ENCODE peak calls at places on chromosomes 2 and 18, in six cellular contexts. One of them, this sample, is unnamed.

GRCh38 chr2:118580651-118581050 is 266.8 kb downstream of the EN1 start:
- ATAC-seq in upper lobe of left lung: no peak
- ATAC-seq in HepG2: no peak
- ATAC-seq in K562: no peak
- ATAC-seq in HCT116: no peak
- ATAC-seq in GM12878: no peak
- ATAC-seq in this sample: no peak

GRCh38 chr2:54589340-54590215 is 133.5 kb downstream of the SPTBN1 start:
- ATAC-seq in upper lobe of left lung: peak
- ATAC-seq in HepG2: peak
- ATAC-seq in K562: peak
- ATAC-seq in HCT116: no peak
- ATAC-seq in GM12878: peak
- ATAC-seq in this sample: peak

GRCh38 chr18:23357992-23358594 is 95.0 kb upstream of the RIOK3 start:
- ATAC-seq in upper lobe of left lung: peak
- ATAC-seq in HepG2: no peak
- ATAC-seq in K562: no peak
- ATAC-seq in HCT116: no peak
- ATAC-seq in GM12878: no peak
- ATAC-seq in this sample: peak

GRCh38 chr18:14097761-14098160 is 34.5 kb downstream of the ZNF519 start:
- ATAC-seq in upper lobe of left lung: no peak
- ATAC-seq in HepG2: no peak
- ATAC-seq in K562: no peak
- ATAC-seq in HCT116: no peak
- ATAC-seq in GM12878: no peak
- ATAC-seq in this sample: no peak

GRCh38 chr2:237253046-237253723 is 160.8 kb downstream of the COL6A3 start:
- ATAC-seq in upper lobe of left lung: no peak
- ATAC-seq in HepG2: no peak
- ATAC-seq in K562: no peak
- ATAC-seq in HCT116: no peak
- ATAC-seq in GM12878: no peak
- ATAC-seq in this sample: no peak

GRCh38 chr2:191854385-191855372 is 7.8 kb upstream of the CAVIN2 start:
- ATAC-seq in upper lobe of left lung: no peak
- ATAC-seq in HepG2: peak
- ATAC-seq in K562: peak
- ATAC-seq in HCT116: no peak
- ATAC-seq in GM12878: no peak
- ATAC-seq in this sample: no peak

GRCh38 chr2:181431674-181432073 is 25.5 kb upstream of the ITGA4 start:
- ATAC-seq in upper lobe of left lung: no peak
- ATAC-seq in HepG2: no peak
- ATAC-seq in K562: no peak
- ATAC-seq in HCT116: no peak
- ATAC-seq in GM12878: no peak
- ATAC-seq in this sample: no peak

GRCh38 chr2:29443627-29444026 is 328.4 kb downstream of the CLIP4 start:
- ATAC-seq in upper lobe of left lung: no peak
- ATAC-seq in HepG2: no peak
- ATAC-seq in K562: no peak
- ATAC-seq in HCT116: no peak
- ATAC-seq in GM12878: no peak
- ATAC-seq in this sample: no peak

GRCh38 chr18:63320690-63321265 is 1.2 kb upstream of the BCL2 start:
- ATAC-seq in upper lobe of left lung: peak
- ATAC-seq in HepG2: peak
- ATAC-seq in K562: peak
- ATAC-seq in HCT116: peak
- ATAC-seq in GM12878: peak
- ATAC-seq in this sample: peak

DNA sequence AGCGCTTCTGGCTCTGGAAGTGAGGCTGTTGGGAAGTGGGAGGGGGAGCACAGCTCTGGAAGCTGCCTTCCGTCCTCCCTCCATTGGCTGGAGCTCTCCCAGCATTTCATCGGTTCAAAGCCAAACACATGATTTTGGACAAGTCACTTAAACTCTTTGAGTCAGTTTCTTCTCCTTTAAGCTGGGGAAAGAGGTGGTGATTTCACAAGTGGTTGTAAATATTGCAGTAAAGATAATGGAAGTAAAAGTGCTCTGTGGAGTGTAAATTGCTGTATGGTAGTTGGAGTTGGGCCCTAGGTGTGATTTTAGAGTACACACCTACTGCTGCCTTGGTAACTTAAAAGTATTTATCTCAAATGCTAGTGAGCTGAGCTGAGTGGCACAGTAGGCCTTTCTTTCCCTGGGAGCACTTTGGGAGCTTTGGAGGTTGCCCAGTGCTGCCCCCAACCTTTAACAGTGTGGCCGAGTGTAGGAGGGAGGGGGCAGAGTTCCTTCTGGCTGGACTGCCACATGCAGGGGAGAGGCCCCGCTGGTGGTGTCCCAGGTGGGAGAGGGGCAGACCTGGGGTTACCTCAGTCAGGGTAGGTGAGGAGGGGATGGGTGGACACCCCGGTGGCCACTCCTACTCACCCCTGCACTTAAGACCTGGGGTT is 54.7 kb downstream of the ASAP2 start:
- ATAC-seq in upper lobe of left lung: peak
- ATAC-seq in HepG2: peak
- ATAC-seq in K562: no peak
- ATAC-seq in HCT116: peak
- ATAC-seq in GM12878: no peak
- ATAC-seq in this sample: peak
- H3K4me3 ChIP-seq in upper lobe of left lung: no peak
- H3K4me3 ChIP-seq in HepG2: no peak
- H3K4me3 ChIP-seq in K562: no peak
- H3K4me3 ChIP-seq in HCT116: no peak
- H3K4me3 ChIP-seq in GM12878: no peak
- H3K4me3 ChIP-seq in this sample: no peak

DNA sequence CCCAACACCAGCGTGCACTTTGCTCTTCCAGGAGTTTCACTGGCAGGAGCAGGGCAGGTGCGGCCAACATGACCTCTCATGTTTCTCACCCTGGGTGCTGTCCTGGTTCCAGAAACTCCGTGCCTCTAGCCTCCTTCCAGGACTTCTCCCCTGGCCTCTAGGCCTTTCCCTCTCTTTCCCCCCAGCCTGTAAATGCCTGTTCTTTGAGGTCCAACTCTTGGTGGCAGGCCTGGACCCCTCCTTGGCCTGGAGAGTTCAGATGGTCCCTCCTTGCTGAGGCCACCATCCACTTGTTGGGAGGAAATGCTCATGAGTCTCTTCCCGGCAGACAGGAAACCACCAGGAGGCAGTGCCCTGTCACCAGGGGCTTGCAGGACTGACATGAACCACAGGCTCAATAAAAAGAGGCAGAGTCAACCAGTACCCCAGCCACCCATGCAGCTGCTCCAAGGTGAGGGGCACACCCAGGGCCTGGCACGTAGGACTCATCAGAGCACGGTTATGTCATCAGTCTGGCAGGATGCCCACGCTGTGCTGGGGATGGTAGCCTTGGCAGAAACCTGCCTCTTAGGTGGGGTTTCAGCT is 1.5 kb downstream of the MALL start:
- ATAC-seq in upper lobe of left lung: peak
- ATAC-seq in HepG2: peak
- ATAC-seq in K562: no peak
- ATAC-seq in HCT116: peak
- ATAC-seq in GM12878: no peak
- ATAC-seq in this sample: no peak
- TF ChIP-seq POLR2AphosphoS5 in upper lobe of left lung: peak
- TF ChIP-seq POLR2AphosphoS5 in HepG2: no peak
- TF ChIP-seq POLR2AphosphoS5 in K562: no peak
- TF ChIP-seq POLR2AphosphoS5 in HCT116: peak
- TF ChIP-seq POLR2AphosphoS5 in GM12878: no peak
- TF ChIP-seq POLR2AphosphoS5 in this sample: no peak

GRCh38 chr2:127220102-127220806 is at the start of gene CYP27C1:
- ATAC-seq in upper lobe of left lung: peak
- ATAC-seq in HepG2: peak
- ATAC-seq in K562: no peak
- ATAC-seq in HCT116: no peak
- ATAC-seq in GM12878: peak
- ATAC-seq in this sample: peak

GRCh38 chr2:127218843-127219715 is 1.0 kb downstream of the CYP27C1 start:
- ATAC-seq in upper lobe of left lung: peak
- ATAC-seq in HepG2: peak
- ATAC-seq in K562: peak
- ATAC-seq in HCT116: no peak
- ATAC-seq in GM12878: no peak
- ATAC-seq in this sample: peak

GRCh38 chr2:127219716-127220090 is 396 bp downstream of the CYP27C1 start:
- ATAC-seq in upper lobe of left lung: peak
- ATAC-seq in HepG2: peak
- ATAC-seq in K562: no peak
- ATAC-seq in HCT116: no peak
- ATAC-seq in GM12878: no peak
- ATAC-seq in this sample: peak

GRCh38 chr2:127217470-127218325 is 2.4 kb downstream of the CYP27C1 start:
- ATAC-seq in upper lobe of left lung: no peak
- ATAC-seq in HepG2: peak
- ATAC-seq in K562: no peak
- ATAC-seq in HCT116: peak
- ATAC-seq in GM12878: no peak
- ATAC-seq in this sample: no peak

GRCh38 chr2:127220807-127221527 is 868 bp upstream of the CYP27C1 start:
- ATAC-seq in upper lobe of left lung: peak
- ATAC-seq in HepG2: peak
- ATAC-seq in K562: peak
- ATAC-seq in HCT116: no peak
- ATAC-seq in GM12878: peak
- ATAC-seq in this sample: no peak
- TF ChIP-seq POLR2A in upper lobe of left lung: no peak
- TF ChIP-seq POLR2A in HepG2: no peak
- TF ChIP-seq POLR2A in K562: no peak
- TF ChIP-seq POLR2A in HCT116: no peak
- TF ChIP-seq POLR2A in GM12878: no peak
- TF ChIP-seq POLR2A in this sample: no peak

DNA sequence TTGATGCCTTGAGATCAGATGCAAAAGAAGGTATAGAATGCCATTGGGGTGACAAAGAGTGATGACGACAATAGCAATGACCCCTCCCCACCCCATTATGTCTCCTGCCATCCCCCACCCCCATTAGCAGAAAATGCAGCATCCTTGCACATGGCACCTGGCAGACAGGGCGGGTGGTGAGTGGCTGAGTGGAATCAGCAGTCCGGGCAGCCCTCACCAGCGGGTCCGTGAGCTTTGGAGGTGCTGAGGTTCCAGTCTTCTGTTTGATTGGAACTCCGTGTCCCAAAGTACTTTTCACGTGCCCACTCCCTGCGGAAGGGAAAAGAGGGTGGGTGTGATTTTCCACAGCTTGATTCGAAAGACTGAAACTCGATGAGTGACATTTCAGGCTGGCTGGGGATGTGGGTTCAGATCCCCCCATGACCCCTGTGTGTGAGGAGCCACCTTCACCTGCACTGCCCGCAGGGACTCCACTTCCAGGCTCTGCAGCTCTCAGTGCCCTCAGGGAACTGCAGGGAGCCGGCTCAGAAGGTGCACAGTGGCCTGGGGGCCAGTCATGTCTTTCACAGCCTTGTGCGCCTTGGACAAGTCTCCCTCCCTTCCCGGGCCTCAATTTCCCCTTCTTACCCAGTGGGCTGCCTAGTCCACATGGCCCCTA is 130.9 kb downstream of the GLI2 start:
- ATAC-seq in upper lobe of left lung: no peak
- ATAC-seq in HepG2: no peak
- ATAC-seq in K562: no peak
- ATAC-seq in HCT116: no peak
- ATAC-seq in GM12878: no peak
- ATAC-seq in this sample: no peak
- H3K4me3 ChIP-seq in upper lobe of left lung: peak
- H3K4me3 ChIP-seq in HepG2: no peak
- H3K4me3 ChIP-seq in K562: no peak
- H3K4me3 ChIP-seq in HCT116: no peak
- H3K4me3 ChIP-seq in GM12878: no peak
- H3K4me3 ChIP-seq in this sample: peak

GRCh38 chr2:27306136-27306535 is 2.1 kb downstream of the UCN start:
- ATAC-seq in upper lobe of left lung: no peak
- ATAC-seq in HepG2: peak
- ATAC-seq in K562: no peak
- ATAC-seq in HCT116: no peak
- ATAC-seq in GM12878: no peak
- ATAC-seq in this sample: no peak

GRCh38 chr2:27308359-27308875 is at the start of gene UCN:
- ATAC-seq in upper lobe of left lung: no peak
- ATAC-seq in HepG2: no peak
- ATAC-seq in K562: no peak
- ATAC-seq in HCT116: no peak
- ATAC-seq in GM12878: no peak
- ATAC-seq in this sample: peak

GRCh38 chr2:27309651-27310050 is 1.4 kb upstream of the UCN start:
- ATAC-seq in upper lobe of left lung: no peak
- ATAC-seq in HepG2: no peak
- ATAC-seq in K562: no peak
- ATAC-seq in HCT116: no peak
- ATAC-seq in GM12878: no peak
- ATAC-seq in this sample: no peak

GRCh38 chr2:27306657-27307544 is 1.3 kb downstream of the UCN start:
- ATAC-seq in upper lobe of left lung: peak
- ATAC-seq in HepG2: no peak
- ATAC-seq in K562: no peak
- ATAC-seq in HCT116: no peak
- ATAC-seq in GM12878: peak
- ATAC-seq in this sample: no peak

GRCh38 chr2:27307545-27308358 is 493 bp downstream of the UCN start:
- ATAC-seq in upper lobe of left lung: no peak
- ATAC-seq in HepG2: no peak
- ATAC-seq in K562: no peak
- ATAC-seq in HCT116: no peak
- ATAC-seq in GM12878: no peak
- ATAC-seq in this sample: peak
- TF ChIP-seq POLR2AphosphoS5 in upper lobe of left lung: no peak
- TF ChIP-seq POLR2AphosphoS5 in HepG2: no peak
- TF ChIP-seq POLR2AphosphoS5 in K562: no peak
- TF ChIP-seq POLR2AphosphoS5 in HCT116: no peak
- TF ChIP-seq POLR2AphosphoS5 in GM12878: no peak
- TF ChIP-seq POLR2AphosphoS5 in this sample: no peak

DNA sequence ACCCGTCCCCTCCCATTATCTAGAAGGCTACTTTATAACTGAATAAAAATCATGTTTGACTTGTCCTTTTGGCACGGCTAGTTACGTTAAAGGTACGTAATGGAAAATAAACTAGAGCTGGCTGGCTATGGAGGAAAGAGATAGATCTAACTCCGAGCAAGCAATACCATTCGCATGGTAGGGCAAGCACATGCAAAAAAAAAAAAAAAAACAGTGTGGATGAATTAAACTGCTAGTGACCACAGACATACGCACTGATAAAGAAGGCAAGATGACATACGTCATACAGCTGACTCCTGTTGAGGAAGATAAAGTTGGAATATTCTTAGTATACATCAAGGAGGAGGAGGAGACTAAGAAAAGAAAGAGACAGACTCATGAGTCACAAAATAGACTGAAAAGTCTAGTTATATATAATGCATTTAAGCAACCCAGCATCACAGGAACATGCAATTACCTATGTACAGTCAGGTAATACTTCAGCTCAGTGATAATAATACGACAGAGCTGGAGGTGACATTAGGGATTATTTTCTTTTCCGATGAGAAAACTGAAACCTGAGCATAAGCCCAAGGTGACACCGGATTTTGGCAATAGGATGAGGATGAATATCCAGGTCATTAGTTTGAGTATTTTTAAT is 37.9 kb upstream of the NARS1 start:
- ATAC-seq in upper lobe of left lung: no peak
- ATAC-seq in HepG2: no peak
- ATAC-seq in K562: peak
- ATAC-seq in HCT116: no peak
- ATAC-seq in GM12878: no peak
- ATAC-seq in this sample: no peak
- TF ChIP-seq POLR2A in upper lobe of left lung: no peak
- TF ChIP-seq POLR2A in HepG2: no peak
- TF ChIP-seq POLR2A in K562: no peak
- TF ChIP-seq POLR2A in HCT116: no peak
- TF ChIP-seq POLR2A in GM12878: no peak
- TF ChIP-seq POLR2A in this sample: no peak